ENCODE peak calls at places on chromosome 5, in five cellular contexts. A, E, V, X and G are unnamed samples.
A peak's percentile ranks its signal among the peaks of the same experiment; 100 is the strongest.

GRCh38 chr5:79025054-79025465 is 40.0 kb upstream of the ARSB start:
- DNase-seq in A (peak; percentile 30), E (peak; percentile 76), V (peak; percentile 65), X (peak; percentile 81), G (peak; percentile 56)

GRCh38 chr5:91390268-91390667 is 7.2 kb upstream of the ARRDC3 start:
- DNase-seq in A (no peak), E (no peak), V (no peak), X (no peak), G (no peak)

GRCh38 chr5:138661342-138661975 is 86.3 kb upstream of the HSPA9 start:
- DNase-seq in A (no peak), E (no peak), V (no peak), X (no peak), G (no peak)

GRCh38 chr5:37198842-37199241 is 50.3 kb downstream of the CPLANE1 start:
- DNase-seq in A (no peak), E (no peak), V (peak; percentile 37), X (no peak), G (no peak)

GRCh38 chr5:67156976-67157583 is 39.5 kb downstream of the CD180 start:
- DNase-seq in A (peak; percentile 35), E (peak; percentile 28), V (peak; percentile 46), X (no peak), G (no peak)

GRCh38 chr5:27008604-27009564 is 29.5 kb downstream of the CDH9 start:
- DNase-seq in A (no peak), E (no peak), V (no peak), X (no peak), G (no peak)

GRCh38 chr5:133569347-133569746 is 43.0 kb downstream of the FSTL4 start:
- DNase-seq in A (no peak), E (no peak), V (peak; percentile 66), X (no peak), G (no peak)

GRCh38 chr5:89729623-89730390 is 679.7 kb downstream of the CETN3 start:
- DNase-seq in A (peak; percentile 8), E (no peak), V (peak; percentile 7), X (no peak), G (no peak)

GRCh38 chr5:179284751-179285191 is 60.5 kb downstream of the ADAMTS2 start:
- DNase-seq in A (no peak), E (no peak), V (peak; percentile 50), X (no peak), G (no peak)

DNA sequence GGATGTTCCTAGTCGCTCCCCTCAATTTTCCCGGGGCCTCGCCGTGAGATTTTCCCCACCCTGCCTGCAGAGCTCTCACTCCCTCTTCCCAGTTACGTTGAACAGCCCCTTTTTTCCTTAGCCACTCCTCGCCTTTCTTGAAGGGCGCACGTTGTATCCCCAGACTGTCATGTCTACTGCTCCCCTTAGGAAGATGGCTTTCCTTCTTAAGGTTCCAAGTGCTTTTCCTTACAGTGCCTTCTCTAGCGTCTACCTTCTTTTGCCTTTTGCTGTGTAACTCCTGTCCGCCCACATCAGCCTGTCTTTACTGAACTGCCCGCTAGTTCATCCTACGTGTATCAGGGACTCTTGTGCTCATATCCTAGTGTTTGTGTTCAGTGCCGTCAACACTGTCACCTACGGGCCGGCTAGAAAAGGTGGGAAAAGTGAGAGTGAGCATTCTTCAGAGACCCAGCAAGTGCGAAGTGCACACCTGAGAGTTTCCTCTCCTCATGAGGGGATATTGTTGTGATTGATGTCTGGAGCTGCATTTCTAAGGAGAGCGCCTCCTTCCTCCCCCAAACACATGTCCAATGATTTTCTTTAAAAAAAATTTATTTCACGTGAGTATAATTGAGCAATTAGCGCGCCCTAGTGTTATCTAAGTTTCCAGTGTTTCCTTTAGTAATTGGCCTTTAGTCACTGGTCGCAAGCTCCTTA is 764 bp downstream of the CAMLG start:
- DNase-seq in A (peak; percentile 60), E (peak; percentile 10), V (peak; percentile 50), X (no peak), G (no peak)
- TF ChIP-seq CTCF in A (peak; percentile 9), E (no peak), V (no peak), X (no peak), G (peak; percentile 21)

GRCh38 chr5:43042626-43043399 is 2.7 kb upstream of the ANXA2R start:
- DNase-seq in A (peak; percentile 71), E (peak; percentile 46), V (peak; percentile 69), X (peak; percentile 68), G (no peak)
- TF ChIP-seq CTCF in A (no peak), E (no peak), V (no peak), X (no peak), G (no peak)

GRCh38 chr5:162243651-162244050 is 176.1 kb downstream of the GABRG2 start:
- DNase-seq in A (no peak), E (no peak), V (no peak), X (no peak), G (no peak)

GRCh38 chr5:162248107-162248713 is 180.6 kb downstream of the GABRG2 start:
- DNase-seq in A (no peak), E (peak; percentile 7), V (no peak), X (no peak), G (no peak)
- TF ChIP-seq CTCF in A (no peak), E (peak; percentile 46), V (peak; percentile 12), X (peak; percentile 44), G (peak; percentile 57)

GRCh38 chr5:122836947-122837346 is 8.5 kb upstream of the SNX24 start:
- DNase-seq in A (no peak), E (no peak), V (no peak), X (no peak), G (no peak)

GRCh38 chr5:122839731-122840130 is 5.7 kb upstream of the SNX24 start:
- DNase-seq in A (no peak), E (no peak), V (no peak), X (no peak), G (no peak)

GRCh38 chr5:122831984-122832383 is 13.4 kb upstream of the SNX24 start:
- DNase-seq in A (no peak), E (no peak), V (no peak), X (no peak), G (no peak)

GRCh38 chr5:122835681-122836080 is 9.7 kb upstream of the SNX24 start:
- DNase-seq in A (no peak), E (no peak), V (peak; percentile 46), X (no peak), G (no peak)
- TF ChIP-seq CTCF in A (no peak), E (no peak), V (peak; percentile 17), X (no peak), G (peak; percentile 17)

GRCh38 chr5:132103380-132103951 is 29.9 kb downstream of the CSF2 start:
- DNase-seq in A (peak; percentile 94), E (no peak), V (peak; percentile 96), X (no peak), G (no peak)
- TF ChIP-seq CTCF in A (no peak), E (no peak), V (no peak), X (no peak), G (no peak)

DNA sequence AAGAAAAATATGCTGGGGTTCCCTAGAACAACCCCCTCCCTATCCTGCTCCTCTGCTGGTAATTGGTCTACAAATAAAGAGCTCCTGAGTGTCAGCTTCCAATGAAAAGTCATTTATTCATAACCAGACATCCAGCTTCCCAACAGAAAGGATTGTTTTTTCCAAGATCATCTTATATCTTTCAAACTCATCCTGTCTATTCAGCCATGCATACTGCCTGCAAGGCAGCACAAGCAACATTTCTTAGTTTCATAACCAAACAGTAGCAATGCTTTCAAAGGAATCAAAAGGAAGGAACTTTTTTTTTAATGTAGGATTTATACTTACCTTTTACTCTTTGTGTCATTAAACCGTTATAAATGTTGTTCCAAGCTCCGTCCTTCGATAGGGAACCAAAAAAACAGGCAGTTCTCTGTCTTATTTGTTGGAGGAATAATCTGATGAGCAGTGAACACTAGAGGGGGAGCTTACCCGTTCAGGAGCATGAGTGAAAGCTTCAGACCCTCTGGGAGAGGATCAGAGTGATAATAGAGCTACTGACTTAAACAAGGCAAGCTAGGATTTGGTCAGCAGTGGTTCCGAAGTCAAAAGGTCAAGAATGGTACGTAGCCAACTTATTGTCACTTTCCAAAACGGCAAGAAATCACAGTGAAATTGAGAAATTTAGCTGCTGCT is 893.1 kb downstream of the NR2F1-AS1 start:
- DNase-seq in A (peak; percentile 8), E (no peak), V (peak; percentile 79), X (no peak), G (no peak)
- TF ChIP-seq CTCF in A (no peak), E (no peak), V (peak; percentile 61), X (no peak), G (peak; percentile 16)

DNA sequence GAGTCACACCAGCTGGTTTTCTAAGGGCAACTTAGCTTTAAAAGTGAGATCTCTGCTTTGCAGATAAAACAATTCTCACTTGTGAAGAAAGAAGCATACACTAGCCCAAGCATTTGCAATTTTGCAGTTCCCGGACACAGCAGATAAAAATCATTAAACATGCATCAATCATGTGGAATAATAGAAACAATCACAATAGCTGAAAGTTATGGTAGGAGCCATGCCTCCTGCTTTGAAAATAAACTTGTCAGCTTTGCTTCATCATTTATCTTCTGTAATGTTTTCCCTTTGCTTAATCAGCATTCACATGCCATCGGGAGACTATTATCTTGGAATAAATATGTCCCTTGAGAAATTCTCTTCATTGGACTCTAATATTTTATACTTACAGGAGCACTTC is 60.3 kb upstream of the DAB2 start:
- DNase-seq in A (no peak), E (no peak), V (no peak), X (no peak), G (no peak)
- TF ChIP-seq CTCF in A (no peak), E (no peak), V (no peak), X (no peak), G (no peak)